ENCODE peak calls at places on chromosomes 4 and X, in seven cellular contexts. One of them, this sample, is unnamed.

GRCh38 chr4:4182835-4183568 is 43.7 kb downstream of the OTOP1 start:
- DNase-seq in activated T-cell treated with anti-CD3 and anti-CD28 coated beads, Interleukin-2, amount 50 U/mL, for 1 hour: no peak
- DNase-seq in fibroblast of the aortic adventitia: peak
- DNase-seq in upper lobe of right lung: no peak
- DNase-seq in globus pallidus: no peak
- DNase-seq in fibroblast of mammary gland: peak
- DNase-seq in NAMALWA: peak
- DNase-seq in this sample: peak

GRCh38 chr4:139740531-139741041 is 75.0 kb downstream of the MGST2 start:
- DNase-seq in upper lobe of right lung: peak
- DNase-seq in fibroblast of mammary gland: peak
- DNase-seq in fibroblast of the aortic adventitia: peak
- DNase-seq in globus pallidus: peak
- DNase-seq in NAMALWA: no peak
- DNase-seq in activated T-cell treated with anti-CD3 and anti-CD28 coated beads, Interleukin-2, amount 50 U/mL, for 1 hour: no peak
- DNase-seq in this sample: no peak

GRCh38 chr4:111991797-111992196 is 153.5 kb upstream of the FAM241A start:
- DNase-seq in fibroblast of mammary gland: peak
- DNase-seq in globus pallidus: no peak
- DNase-seq in activated T-cell treated with anti-CD3 and anti-CD28 coated beads, Interleukin-2, amount 50 U/mL, for 1 hour: no peak
- DNase-seq in fibroblast of the aortic adventitia: peak
- DNase-seq in NAMALWA: no peak
- DNase-seq in upper lobe of right lung: no peak
- DNase-seq in this sample: peak

GRCh38 chr4:3031357-3032064 is 42.8 kb downstream of the HTT-AS start:
- DNase-seq in fibroblast of the aortic adventitia: no peak
- DNase-seq in globus pallidus: no peak
- DNase-seq in fibroblast of mammary gland: no peak
- DNase-seq in NAMALWA: no peak
- DNase-seq in upper lobe of right lung: peak
- DNase-seq in activated T-cell treated with anti-CD3 and anti-CD28 coated beads, Interleukin-2, amount 50 U/mL, for 1 hour: no peak
- DNase-seq in this sample: no peak

GRCh38 chrX:23465105-23465791 is 130.6 kb downstream of the PTCHD1 start:
- DNase-seq in NAMALWA: no peak
- DNase-seq in activated T-cell treated with anti-CD3 and anti-CD28 coated beads, Interleukin-2, amount 50 U/mL, for 1 hour: no peak
- DNase-seq in globus pallidus: no peak
- DNase-seq in fibroblast of mammary gland: no peak
- DNase-seq in upper lobe of right lung: no peak
- DNase-seq in fibroblast of the aortic adventitia: no peak
- DNase-seq in this sample: no peak

GRCh38 chr4:118967393-118967792 is 78.7 kb downstream of the SYNPO2 start:
- DNase-seq in fibroblast of mammary gland: peak
- DNase-seq in upper lobe of right lung: no peak
- DNase-seq in globus pallidus: no peak
- DNase-seq in activated T-cell treated with anti-CD3 and anti-CD28 coated beads, Interleukin-2, amount 50 U/mL, for 1 hour: no peak
- DNase-seq in fibroblast of the aortic adventitia: peak
- DNase-seq in NAMALWA: no peak
- DNase-seq in this sample: peak

GRCh38 chr4:39626913-39627312 is 11.8 kb downstream of the SMIM14 start:
- DNase-seq in fibroblast of mammary gland: no peak
- DNase-seq in activated T-cell treated with anti-CD3 and anti-CD28 coated beads, Interleukin-2, amount 50 U/mL, for 1 hour: no peak
- DNase-seq in upper lobe of right lung: no peak
- DNase-seq in NAMALWA: peak
- DNase-seq in globus pallidus: no peak
- DNase-seq in fibroblast of the aortic adventitia: no peak
- DNase-seq in this sample: no peak

GRCh38 chrX:136710324-136710951 is 62.5 kb downstream of the CD40LG start:
- DNase-seq in fibroblast of the aortic adventitia: peak
- DNase-seq in activated T-cell treated with anti-CD3 and anti-CD28 coated beads, Interleukin-2, amount 50 U/mL, for 1 hour: no peak
- DNase-seq in fibroblast of mammary gland: peak
- DNase-seq in globus pallidus: no peak
- DNase-seq in upper lobe of right lung: no peak
- DNase-seq in NAMALWA: no peak
- DNase-seq in this sample: peak

GRCh38 chr4:124903995-124904722 is 191.6 kb upstream of the ANKRD50 start:
- DNase-seq in fibroblast of mammary gland: peak
- DNase-seq in fibroblast of the aortic adventitia: peak
- DNase-seq in NAMALWA: no peak
- DNase-seq in globus pallidus: no peak
- DNase-seq in activated T-cell treated with anti-CD3 and anti-CD28 coated beads, Interleukin-2, amount 50 U/mL, for 1 hour: no peak
- DNase-seq in upper lobe of right lung: no peak
- DNase-seq in this sample: no peak

GRCh38 chrX:37755073-37755472 is 24.8 kb upstream of the CYBB start:
- DNase-seq in upper lobe of right lung: no peak
- DNase-seq in fibroblast of the aortic adventitia: no peak
- DNase-seq in fibroblast of mammary gland: no peak
- DNase-seq in globus pallidus: peak
- DNase-seq in NAMALWA: peak
- DNase-seq in activated T-cell treated with anti-CD3 and anti-CD28 coated beads, Interleukin-2, amount 50 U/mL, for 1 hour: no peak
- DNase-seq in this sample: peak

GRCh38 chr4:126915999-126916625 is 716.6 kb upstream of the INTU start:
- DNase-seq in NAMALWA: no peak
- DNase-seq in globus pallidus: no peak
- DNase-seq in fibroblast of mammary gland: no peak
- DNase-seq in upper lobe of right lung: no peak
- DNase-seq in activated T-cell treated with anti-CD3 and anti-CD28 coated beads, Interleukin-2, amount 50 U/mL, for 1 hour: no peak
- DNase-seq in fibroblast of the aortic adventitia: peak
- DNase-seq in this sample: no peak

GRCh38 chr4:141415651-141416050 is 195.0 kb downstream of the ZNF330 start:
- DNase-seq in activated T-cell treated with anti-CD3 and anti-CD28 coated beads, Interleukin-2, amount 50 U/mL, for 1 hour: no peak
- DNase-seq in fibroblast of mammary gland: no peak
- DNase-seq in NAMALWA: no peak
- DNase-seq in upper lobe of right lung: no peak
- DNase-seq in fibroblast of the aortic adventitia: no peak
- DNase-seq in globus pallidus: no peak
- DNase-seq in this sample: no peak

GRCh38 chr4:106978046-106978774 is 57.9 kb downstream of the DKK2 start:
- DNase-seq in upper lobe of right lung: peak
- DNase-seq in globus pallidus: no peak
- DNase-seq in NAMALWA: no peak
- DNase-seq in activated T-cell treated with anti-CD3 and anti-CD28 coated beads, Interleukin-2, amount 50 U/mL, for 1 hour: no peak
- DNase-seq in fibroblast of the aortic adventitia: no peak
- DNase-seq in fibroblast of mammary gland: no peak
- DNase-seq in this sample: peak